ENCODE peak calls at places on chromosomes 3 and 15, in seven cellular contexts. F, R, L, W, V, M and K are unnamed samples.

GRCh38 chr3:158802399-158803023 is 657 bp downstream of the MFSD1 start:
- DNase-seq in F (no peak), R (peak; percentile 37), L (no peak), W (no peak), V (no peak), M (no peak), K (no peak)

GRCh38 chr3:12352253-12352652 is 63.4 kb downstream of the PPARG start:
- DNase-seq in F (no peak), R (no peak), L (no peak), W (no peak), V (no peak), M (no peak), K (no peak)

GRCh38 chr15:71154607-71155200 is 39.4 kb downstream of the THSD4 start:
- DNase-seq in F (no peak), R (no peak), L (no peak), W (no peak), V (no peak), M (no peak), K (no peak)

GRCh38 chr3:195914648-195915473 is 6.5 kb upstream of the TNK2 start:
- DNase-seq in F (peak; percentile 100), R (peak; percentile 95), L (no peak), W (peak; percentile 93), V (peak; percentile 93), M (peak; percentile 93), K (peak; percentile 93)

GRCh38 chr3:159948423-159949140 is 40.1 kb upstream of the IL12A start:
- DNase-seq in F (peak; percentile 20), R (no peak), L (no peak), W (no peak), V (no peak), M (no peak), K (no peak)

GRCh38 chr15:58734859-58735258 is 14.6 kb downstream of the ADAM10 start:
- DNase-seq in F (peak; percentile 57), R (no peak), L (no peak), W (no peak), V (no peak), M (no peak), K (no peak)

GRCh38 chr3:179410317-179410716 is 41.0 kb downstream of the GNB4 start:
- DNase-seq in F (no peak), R (no peak), L (no peak), W (no peak), V (no peak), M (no peak), K (no peak)

GRCh38 chr3:196499061-196499460 is 4.5 kb downstream of the RNF168 start:
- DNase-seq in F (no peak), R (no peak), L (no peak), W (no peak), V (no peak), M (no peak), K (no peak)

GRCh38 chr3:129615751-129616281 is 9.3 kb upstream of the PLXND1 start:
- DNase-seq in F (no peak), R (no peak), L (no peak), W (peak; percentile 45), V (no peak), M (no peak), K (no peak)

GRCh38 chr3:150520408-150520807 is 25.9 kb downstream of the SERP1 start:
- DNase-seq in F (no peak), R (no peak), L (no peak), W (no peak), V (no peak), M (no peak), K (peak; percentile 17)

GRCh38 chr3:173501941-173502489 is 104.5 kb downstream of the NLGN1 start:
- DNase-seq in F (no peak), R (no peak), L (no peak), W (no peak), V (no peak), M (no peak), K (no peak)

GRCh38 chr3:145489011-145489410 is 672.0 kb downstream of the PLOD2 start:
- DNase-seq in F (no peak), R (no peak), L (no peak), W (no peak), V (no peak), M (no peak), K (no peak)

GRCh38 chr3:123749716-123750115 is 134.4 kb downstream of the MYLK start:
- DNase-seq in F (peak; percentile 68), R (no peak), L (no peak), W (no peak), V (no peak), M (no peak), K (no peak)

GRCh38 chr3:112656045-112656444 is 15.1 kb upstream of the CCDC80 start:
- DNase-seq in F (no peak), R (no peak), L (no peak), W (no peak), V (no peak), M (no peak), K (no peak)

GRCh38 chr3:14391033-14391432 is 11.4 kb upstream of the SLC6A6 start:
- DNase-seq in F (peak; percentile 46), R (no peak), L (no peak), W (peak; percentile 57), V (no peak), M (no peak), K (no peak)

GRCh38 chr3:101530213-101531047 is 17.4 kb upstream of the SENP7 start:
- DNase-seq in F (no peak), R (no peak), L (no peak), W (no peak), V (peak; percentile 68), M (no peak), K (peak; percentile 66)

GRCh38 chr3:37256447-37256846 is 82.1 kb upstream of the LRRFIP2 start:
- DNase-seq in F (no peak), R (no peak), L (no peak), W (no peak), V (no peak), M (no peak), K (no peak)

GRCh38 chr3:107710851-107711250 is 188.1 kb downstream of the BBX start:
- DNase-seq in F (peak; percentile 32), R (no peak), L (no peak), W (no peak), V (peak; percentile 16), M (peak; percentile 7), K (peak; percentile 5)

GRCh38 chr15:60364306-60364924 is 33.4 kb downstream of the ANXA2 start:
- DNase-seq in F (no peak), R (no peak), L (no peak), W (no peak), V (no peak), M (no peak), K (no peak)

GRCh38 chr3:42802876-42803799 is 1.2 kb downstream of the HIGD1A start:
- DNase-seq in F (peak; percentile 39), R (peak; percentile 51), L (no peak), W (no peak), V (peak; percentile 13), M (peak; percentile 18), K (peak; percentile 49)
- H3K4me3 ChIP-seq in F (peak overlapping the region; percentile 86), R (peak overlapping the region; percentile 95), L (peak overlapping the region; percentile 85), W (peak overlapping the region; percentile 82), V (peak overlapping the region; percentile 79), M (peak overlapping the region; percentile 62), K (peak overlapping the region; percentile 69)

DNA sequence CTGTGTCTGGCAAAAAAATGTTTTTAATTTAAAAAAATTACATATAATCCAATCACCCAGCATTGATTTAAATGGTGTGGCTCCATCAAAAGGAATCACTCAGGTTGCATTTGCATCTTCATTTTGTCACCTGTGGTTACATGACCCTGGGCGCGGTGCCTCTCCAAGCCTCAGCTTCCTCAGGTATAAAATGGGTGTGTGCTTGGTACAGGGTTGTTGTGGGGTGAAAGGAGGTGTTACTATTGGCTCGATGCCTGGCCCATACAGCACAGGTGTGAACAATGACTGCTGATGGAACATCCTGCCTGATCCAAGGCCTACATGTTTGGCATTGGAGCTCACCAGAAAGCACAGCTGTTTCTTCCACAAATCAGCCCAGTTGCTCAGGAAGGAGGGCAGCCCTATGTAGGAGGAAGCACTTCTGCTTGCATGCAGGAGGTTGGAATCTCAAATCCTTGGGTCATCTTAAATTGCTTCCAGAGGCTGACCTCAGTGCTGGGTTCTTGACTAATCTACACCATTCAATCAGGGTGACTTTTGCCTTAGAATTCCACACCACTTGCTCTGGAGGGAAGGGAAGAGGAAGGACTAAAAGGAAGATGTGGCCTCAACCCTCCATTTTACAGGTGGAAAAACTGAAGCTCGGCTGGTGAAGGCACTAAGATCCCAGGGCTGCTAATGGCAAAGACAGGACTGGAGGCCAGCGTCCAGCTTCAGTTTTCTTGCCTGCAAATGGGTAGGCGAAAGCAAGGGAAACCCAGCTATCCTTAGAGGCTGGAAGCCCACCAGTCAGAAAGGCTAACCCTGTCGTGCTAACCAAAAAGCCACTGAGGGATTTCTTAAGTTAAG is 31.7 kb downstream of the BHLHE40 start:
- DNase-seq in F (no peak), R (peak; percentile 43), L (no peak), W (no peak), V (no peak), M (no peak), K (no peak)
- H3K4me3 ChIP-seq in F (no peak overlapping the region), R (peak overlapping the region; percentile 38), L (no peak overlapping the region), W (no peak overlapping the region), V (no peak overlapping the region), M (no peak overlapping the region), K (no peak overlapping the region)

DNA sequence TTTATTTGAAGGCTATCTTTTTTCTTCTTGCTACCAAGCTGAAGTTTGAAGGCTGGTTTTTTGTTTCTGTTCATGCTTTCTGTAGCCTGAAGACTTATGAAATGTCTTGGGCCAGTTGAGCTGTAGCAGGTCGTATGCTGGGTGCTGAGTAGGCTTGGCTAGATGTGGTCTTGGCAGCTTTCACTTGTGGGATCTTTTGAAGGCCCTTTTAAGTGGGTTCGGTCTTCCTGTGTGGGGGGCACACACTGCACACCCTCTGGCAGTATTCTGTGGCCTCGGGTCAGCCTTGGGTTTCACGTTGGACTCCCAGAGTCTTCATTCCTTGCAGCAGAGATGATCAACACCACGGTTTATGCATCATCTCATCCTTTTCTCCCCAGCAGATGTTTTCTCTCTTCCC is 17.6 kb downstream of the SLCO3A1 start:
- DNase-seq in F (no peak), R (no peak), L (no peak), W (no peak), V (no peak), M (no peak), K (no peak)
- H3K4me3 ChIP-seq in F (no peak overlapping the region), R (no peak overlapping the region), L (no peak overlapping the region), W (no peak overlapping the region), V (no peak overlapping the region), M (no peak overlapping the region), K (no peak overlapping the region)

DNA sequence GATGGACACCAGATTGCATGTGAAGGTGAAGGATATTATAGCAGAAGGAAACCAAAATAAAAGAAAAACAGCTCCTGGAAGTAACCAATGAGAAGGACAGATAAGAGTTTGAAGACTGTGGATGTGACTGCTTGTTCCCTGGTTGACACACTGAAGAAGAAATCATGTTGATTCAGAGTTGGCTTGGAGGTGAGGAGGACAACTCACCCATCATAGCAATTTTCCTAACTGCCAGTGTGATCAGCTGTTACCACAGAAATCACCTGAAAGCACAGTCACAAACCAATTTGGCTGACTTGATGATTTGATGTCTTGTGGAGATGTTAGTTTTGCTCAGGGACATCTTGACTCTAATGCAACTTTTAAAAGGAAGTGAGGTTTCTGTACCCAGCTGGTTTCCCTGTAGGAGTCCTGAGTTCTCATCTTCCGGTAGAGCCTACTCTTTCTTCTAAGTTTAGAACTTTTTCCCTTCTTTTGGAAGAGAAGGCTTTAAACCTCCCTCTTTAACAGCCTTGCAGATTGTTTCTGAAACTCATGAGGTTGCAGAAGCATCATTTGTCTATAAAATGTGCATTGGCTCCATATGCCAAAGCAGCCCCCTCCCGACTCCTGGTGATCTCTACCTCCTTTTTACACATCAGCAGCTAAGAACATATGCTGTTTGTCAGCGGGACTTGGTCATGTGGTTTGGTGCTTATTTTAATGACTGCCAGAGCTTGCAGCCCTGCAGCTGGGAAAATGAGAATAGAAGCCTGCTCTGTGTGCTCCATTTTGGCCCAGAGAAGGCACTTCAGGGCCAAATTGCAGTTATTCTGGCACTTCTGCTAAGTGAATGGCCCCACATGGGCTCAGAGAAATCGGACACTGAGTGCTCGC is 10.3 kb downstream of the ATG7 start:
- DNase-seq in F (no peak), R (no peak), L (no peak), W (no peak), V (no peak), M (no peak), K (no peak)
- H3K4me3 ChIP-seq in F (no peak overlapping the region), R (no peak overlapping the region), L (no peak overlapping the region), W (no peak overlapping the region), V (no peak overlapping the region), M (no peak overlapping the region), K (no peak overlapping the region)